ENCODE peak calls at places on chromosomes 12 and 14, in six cellular contexts. One of them, this sample, is unnamed.

GRCh38 chr14:70924521-70924920 is 17.3 kb downstream of the PCNX1 start:
- DNase-seq in GM12878: no peak
- DNase-seq in stomach: no peak
- DNase-seq in HL-60: no peak
- DNase-seq in upper lobe of left lung: no peak
- DNase-seq in GM23338: no peak
- DNase-seq in this sample: no peak

GRCh38 chr12:117671734-117672133 is 297.1 kb downstream of the KSR2 start:
- DNase-seq in GM23338: peak; percentile 91
- DNase-seq in stomach: no peak
- DNase-seq in upper lobe of left lung: no peak
- DNase-seq in GM12878: no peak
- DNase-seq in HL-60: peak; percentile 18
- DNase-seq in this sample: peak; percentile 16

GRCh38 chr12:80709811-80710726 is 2.6 kb downstream of the MYF6 start:
- DNase-seq in GM23338: peak; percentile 87
- DNase-seq in stomach: no peak
- DNase-seq in upper lobe of left lung: peak; percentile 2
- DNase-seq in HL-60: no peak
- DNase-seq in GM12878: no peak
- DNase-seq in this sample: no peak

GRCh38 chr14:75972729-75973480 is 8.9 kb downstream of the TGFB3 start:
- DNase-seq in GM12878: no peak
- DNase-seq in upper lobe of left lung: no peak
- DNase-seq in HL-60: no peak
- DNase-seq in GM23338: peak; percentile 24
- DNase-seq in stomach: no peak
- DNase-seq in this sample: no peak

GRCh38 chr12:31485570-31485969 is 105.4 kb downstream of the DENND5B start:
- DNase-seq in upper lobe of left lung: no peak
- DNase-seq in GM12878: no peak
- DNase-seq in GM23338: no peak
- DNase-seq in HL-60: no peak
- DNase-seq in stomach: no peak
- DNase-seq in this sample: no peak

GRCh38 chr12:122862110-122862634 is 26.9 kb downstream of the HIP1R start:
- DNase-seq in HL-60: no peak
- DNase-seq in GM12878: no peak
- DNase-seq in upper lobe of left lung: no peak
- DNase-seq in stomach: no peak
- DNase-seq in GM23338: no peak
- DNase-seq in this sample: no peak

GRCh38 chr14:75521415-75522199 is 662 bp upstream of the BATF start:
- DNase-seq in stomach: no peak
- DNase-seq in upper lobe of left lung: no peak
- DNase-seq in HL-60: no peak
- DNase-seq in GM12878: no peak
- DNase-seq in GM23338: no peak
- DNase-seq in this sample: no peak

GRCh38 chr12:65615091-65615490 is 209.2 kb upstream of the HMGA2 start:
- DNase-seq in stomach: no peak
- DNase-seq in upper lobe of left lung: no peak
- DNase-seq in GM23338: no peak
- DNase-seq in HL-60: no peak
- DNase-seq in GM12878: no peak
- DNase-seq in this sample: no peak

GRCh38 chr12:91021076-91021475 is 16.3 kb upstream of the EPYC start:
- DNase-seq in upper lobe of left lung: no peak
- DNase-seq in GM23338: no peak
- DNase-seq in GM12878: no peak
- DNase-seq in HL-60: no peak
- DNase-seq in stomach: no peak
- DNase-seq in this sample: no peak

GRCh38 chr12:91017043-91017442 is 12.3 kb upstream of the EPYC start:
- DNase-seq in upper lobe of left lung: no peak
- DNase-seq in stomach: no peak
- DNase-seq in GM23338: no peak
- DNase-seq in GM12878: no peak
- DNase-seq in HL-60: no peak
- DNase-seq in this sample: no peak

GRCh38 chr12:91023326-91024004 is 18.7 kb upstream of the EPYC start:
- DNase-seq in stomach: no peak
- DNase-seq in HL-60: no peak
- DNase-seq in GM12878: no peak
- DNase-seq in upper lobe of left lung: no peak
- DNase-seq in GM23338: no peak
- DNase-seq in this sample: no peak

GRCh38 chr12:91019455-91019854 is 14.7 kb upstream of the EPYC start:
- DNase-seq in upper lobe of left lung: no peak
- DNase-seq in stomach: no peak
- DNase-seq in GM23338: no peak
- DNase-seq in GM12878: no peak
- DNase-seq in HL-60: no peak
- DNase-seq in this sample: no peak

DNA sequence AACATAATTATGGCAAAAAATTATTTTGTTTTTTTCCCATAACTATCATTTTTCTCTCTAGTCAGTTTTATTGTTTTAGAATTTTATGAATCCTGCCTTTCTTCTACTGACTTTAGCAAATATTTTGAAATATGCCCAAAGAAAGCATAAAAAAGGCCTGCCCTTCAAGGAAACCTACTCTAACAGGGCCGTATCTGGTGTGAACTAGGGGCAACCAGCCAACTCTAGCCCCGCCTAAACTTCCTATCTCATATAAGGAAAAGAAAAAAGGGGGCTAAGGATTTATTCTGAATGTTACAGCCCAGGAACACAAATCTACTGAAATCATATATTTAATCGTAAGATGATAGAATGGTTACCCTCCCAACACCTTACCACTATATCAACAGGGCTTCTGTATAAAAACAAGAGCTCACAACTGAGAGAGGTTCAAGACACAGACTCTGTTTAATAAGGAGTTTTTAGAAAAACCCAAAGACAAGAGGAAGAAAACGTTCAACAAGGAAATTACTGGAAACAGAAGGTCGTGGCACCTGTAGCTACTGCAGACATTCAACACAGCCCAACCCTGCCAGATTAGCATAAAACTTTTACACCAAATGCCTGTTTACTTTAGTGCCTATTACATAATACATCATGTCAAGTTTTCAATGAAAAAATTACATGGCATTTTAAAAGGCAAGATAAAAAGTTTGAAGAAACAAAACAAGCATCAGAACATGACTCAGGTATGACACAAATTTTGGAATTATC is 12.9 kb upstream of the EPYC start:
- DNase-seq in GM23338: no peak
- DNase-seq in HL-60: no peak
- DNase-seq in stomach: no peak
- DNase-seq in GM12878: no peak
- DNase-seq in upper lobe of left lung: no peak
- DNase-seq in this sample: no peak
- TF ChIP-seq POLR2AphosphoS5 in GM23338: no peak
- TF ChIP-seq POLR2AphosphoS5 in HL-60: no peak
- TF ChIP-seq POLR2AphosphoS5 in stomach: no peak
- TF ChIP-seq POLR2AphosphoS5 in GM12878: no peak
- TF ChIP-seq POLR2AphosphoS5 in upper lobe of left lung: no peak
- TF ChIP-seq POLR2AphosphoS5 in this sample: no peak

GRCh38 chr12:9719835-9720234 is 13.1 kb downstream of the CLECL1 start:
- DNase-seq in HL-60: no peak
- DNase-seq in stomach: no peak
- DNase-seq in GM23338: no peak
- DNase-seq in GM12878: no peak
- DNase-seq in upper lobe of left lung: no peak
- DNase-seq in this sample: no peak
- TF ChIP-seq POLR2AphosphoS5 in HL-60: no peak
- TF ChIP-seq POLR2AphosphoS5 in stomach: no peak
- TF ChIP-seq POLR2AphosphoS5 in GM23338: no peak
- TF ChIP-seq POLR2AphosphoS5 in GM12878: peak; percentile 63
- TF ChIP-seq POLR2AphosphoS5 in upper lobe of left lung: no peak
- TF ChIP-seq POLR2AphosphoS5 in this sample: peak; percentile 74

DNA sequence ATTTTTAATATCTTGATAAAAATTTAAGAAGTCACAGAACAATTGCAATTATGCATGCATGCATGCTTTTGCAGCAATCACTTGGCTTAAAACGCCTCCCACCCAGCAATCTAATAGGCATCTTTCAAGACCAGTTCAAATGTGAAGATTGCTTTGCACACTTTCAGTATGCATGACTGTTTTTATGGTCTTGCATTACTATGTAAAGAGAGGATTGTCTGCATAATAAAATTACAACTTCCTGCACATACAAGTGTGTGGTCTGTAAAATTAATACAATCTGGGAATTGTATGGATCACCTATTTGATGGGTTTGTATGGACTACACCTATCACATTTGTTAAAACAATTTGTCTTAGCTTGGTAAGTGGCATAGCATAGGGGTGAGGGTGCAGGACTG is 48.7 kb downstream of the E2F7 start:
- DNase-seq in stomach: no peak
- DNase-seq in GM12878: no peak
- DNase-seq in upper lobe of left lung: no peak
- DNase-seq in GM23338: no peak
- DNase-seq in HL-60: no peak
- DNase-seq in this sample: no peak
- TF ChIP-seq POLR2AphosphoS5 in stomach: no peak
- TF ChIP-seq POLR2AphosphoS5 in GM12878: no peak
- TF ChIP-seq POLR2AphosphoS5 in upper lobe of left lung: no peak
- TF ChIP-seq POLR2AphosphoS5 in GM23338: no peak
- TF ChIP-seq POLR2AphosphoS5 in HL-60: no peak
- TF ChIP-seq POLR2AphosphoS5 in this sample: no peak

GRCh38 chr12:50765325-50765911 is 1.5 kb downstream of the ATF1 start:
- DNase-seq in GM23338: peak; percentile 71
- DNase-seq in GM12878: no peak
- DNase-seq in HL-60: peak; percentile 53
- DNase-seq in stomach: peak; percentile 34
- DNase-seq in upper lobe of left lung: no peak
- DNase-seq in this sample: peak; percentile 35

GRCh38 chr12:50764116-50764860 is 387 bp downstream of the ATF1 start:
- DNase-seq in GM23338: peak; percentile 72
- DNase-seq in HL-60: no peak
- DNase-seq in GM12878: no peak
- DNase-seq in upper lobe of left lung: peak; percentile 94
- DNase-seq in stomach: peak; percentile 58
- DNase-seq in this sample: peak; percentile 66

GRCh38 chr12:50764861-50765324 is 992 bp downstream of the ATF1 start:
- DNase-seq in upper lobe of left lung: no peak
- DNase-seq in GM12878: no peak
- DNase-seq in HL-60: peak; percentile 49
- DNase-seq in stomach: no peak
- DNase-seq in GM23338: no peak
- DNase-seq in this sample: no peak

GRCh38 chr12:50763637-50764115 is at the start of gene ATF1:
- DNase-seq in HL-60: peak; percentile 94
- DNase-seq in stomach: peak; percentile 92
- DNase-seq in GM12878: peak; percentile 73
- DNase-seq in GM23338: peak; percentile 93
- DNase-seq in upper lobe of left lung: peak; percentile 99
- DNase-seq in this sample: peak; percentile 87
- TF ChIP-seq POLR2AphosphoS5 in HL-60: peak; percentile 92
- TF ChIP-seq POLR2AphosphoS5 in stomach: peak; percentile 94
- TF ChIP-seq POLR2AphosphoS5 in GM12878: peak; percentile 96
- TF ChIP-seq POLR2AphosphoS5 in GM23338: peak; percentile 96
- TF ChIP-seq POLR2AphosphoS5 in upper lobe of left lung: peak; percentile 91
- TF ChIP-seq POLR2AphosphoS5 in this sample: peak; percentile 97